ENCODE peak calls at places on chromosome 17, in eight cellular contexts. V is HepG2, R is HCT116, I is IMR-90, F is H1, M is K562, O is SK-N-SH, U is GM12878. Y is an unnamed sample.

GRCh38 chr17:29177871-29178749 is 2.1 kb downstream of the MYO18A start:
- DNase-seq in R (no peak), I (no peak), M (peak; percentile 52), V (peak; percentile 92), O (no peak), U (no peak), F (no peak), Y (peak; percentile 61)

GRCh38 chr17:29078183-29079045 is 35.5 kb downstream of the PIPOX start:
- DNase-seq in U (no peak), I (peak; percentile 15), V (no peak), O (no peak), R (peak; percentile 4), M (no peak), F (no peak), Y (no peak)

GRCh38 chr17:5467416-5467815 is 1.4 kb downstream of the DHX33 start:
- DNase-seq in U (no peak), I (no peak), R (no peak), V (no peak), O (peak; percentile 54), F (no peak), M (no peak), Y (no peak)

GRCh38 chr17:29212681-29213121 is 32.5 kb upstream of the MYO18A start:
- DNase-seq in V (peak; percentile 20), M (no peak), F (no peak), U (no peak), O (no peak), I (peak; percentile 6), R (no peak), Y (no peak)

GRCh38 chr17:78437508-78438169 is 59.2 kb downstream of the PGS1 start:
- DNase-seq in V (no peak), U (no peak), R (no peak), O (no peak), I (no peak), M (no peak), F (no peak), Y (no peak)

GRCh38 chr17:75645889-75646625 is 12.8 kb downstream of the SMIM5 start:
- DNase-seq in O (peak; percentile 34), I (no peak), M (no peak), R (peak; percentile 64), U (peak; percentile 42), V (peak; percentile 96), F (no peak), Y (peak; percentile 94)

GRCh38 chr17:39861235-39861634 is 2.9 kb downstream of the IKZF3 start:
- DNase-seq in M (no peak), V (no peak), R (no peak), O (no peak), U (no peak), I (no peak), F (no peak), Y (no peak)

GRCh38 chr17:17349724-17350106 is 46.5 kb downstream of the NT5M start:
- DNase-seq in I (no peak), O (no peak), M (no peak), V (no peak), U (no peak), R (no peak), F (no peak), Y (no peak)

GRCh38 chr17:10126554-10127493 is 71.6 kb downstream of the GAS7 start:
- DNase-seq in M (no peak), U (no peak), V (no peak), O (peak; percentile 63), R (no peak), F (no peak), I (peak; percentile 88), Y (no peak)

GRCh38 chr17:57406131-57406980 is 150.0 kb downstream of the MSI2 start:
- DNase-seq in R (no peak), O (no peak), U (no peak), F (no peak), M (no peak), V (peak; percentile 61), I (peak; percentile 44), Y (no peak)

GRCh38 chr17:55462711-55463110 is 41.1 kb upstream of the MMD start:
- DNase-seq in V (no peak), M (no peak), I (no peak), F (no peak), U (no peak), R (no peak), O (no peak), Y (no peak)

GRCh38 chr17:30550512-30551273 is 73.5 kb downstream of the GOSR1 start:
- DNase-seq in F (no peak), I (peak; percentile 19), R (peak; percentile 40), M (peak; percentile 62), U (peak; percentile 68), V (no peak), O (no peak), Y (no peak)

GRCh38 chr17:50692448-50693040 is 15.2 kb downstream of the ANKRD40 start:
- DNase-seq in I (no peak), R (no peak), U (no peak), F (no peak), M (no peak), O (no peak), V (no peak), Y (no peak)

GRCh38 chr17:49621946-49622529 is 46.4 kb downstream of the NXPH3 start:
- DNase-seq in M (no peak), I (no peak), F (no peak), U (no peak), R (no peak), O (no peak), V (no peak), Y (no peak)

GRCh38 chr17:28494445-28495188 is 11.5 kb upstream of the FOXN1 start:
- DNase-seq in V (peak; percentile 27), M (peak; percentile 89), U (no peak), F (peak; percentile 41), O (peak; percentile 93), R (peak; percentile 27), I (peak; percentile 52), Y (peak; percentile 96)

GRCh38 chr17:70767102-70767701 is 597.9 kb downstream of the KCNJ2 start:
- DNase-seq in F (no peak), O (peak; percentile 60), M (no peak), I (peak; percentile 59), R (peak; percentile 42), V (peak; percentile 31), U (no peak), Y (peak; percentile 43)

GRCh38 chr17:58189436-58190146 is 2.9 kb upstream of the EPX start:
- DNase-seq in M (peak; percentile 26), U (no peak), F (no peak), I (peak; percentile 81), R (peak; percentile 47), O (peak; percentile 30), V (no peak), Y (peak; percentile 71)

GRCh38 chr17:17892731-17893130 is 55.9 kb upstream of the SREBF1 start:
- DNase-seq in V (no peak), R (no peak), O (no peak), I (no peak), M (no peak), F (no peak), U (no peak), Y (no peak)

GRCh38 chr17:9537177-9537776 is 38.3 kb downstream of the STX8 start:
- DNase-seq in M (no peak), V (no peak), O (no peak), F (no peak), U (no peak), I (no peak), R (no peak), Y (no peak)

GRCh38 chr17:67136191-67137025 is 92.1 kb downstream of the CACNG1 start:
- DNase-seq in O (no peak), U (no peak), M (no peak), V (no peak), R (no peak), F (no peak), I (peak; percentile 72), Y (no peak)

DNA sequence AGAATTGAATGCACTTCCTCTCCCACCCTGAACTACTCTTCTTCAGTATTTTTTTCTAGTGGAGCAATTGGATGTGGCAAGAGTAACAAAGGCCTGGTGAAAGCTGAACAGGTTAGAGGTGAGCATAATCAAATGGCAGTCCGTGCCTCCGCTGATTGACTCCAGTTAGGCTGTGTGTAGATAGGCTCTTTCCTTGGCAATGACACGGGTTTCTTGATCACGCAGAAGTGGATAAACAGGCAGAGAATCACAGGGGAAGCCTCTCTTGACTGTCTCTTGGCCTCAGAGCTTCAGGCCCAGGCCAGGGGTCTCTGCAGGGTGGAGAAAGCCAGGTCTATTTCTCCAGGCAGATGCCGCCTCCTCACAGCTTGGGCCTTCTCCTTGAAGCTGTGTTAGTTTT is 4.2 kb downstream of the CD300LB start:
- DNase-seq in V (no peak), I (no peak), O (no peak), F (no peak), R (no peak), U (no peak), M (no peak), Y (no peak)
- H3K27ac ChIP-seq in V (no peak overlapping the region), I (no peak overlapping the region), O (no peak overlapping the region), F (no peak overlapping the region), R (no peak overlapping the region), U (no peak overlapping the region), M (no peak overlapping the region), Y (no peak overlapping the region)

GRCh38 chr17:76659928-76660614 is 16.5 kb upstream of the ST6GALNAC1 start:
- DNase-seq in R (no peak), O (peak; percentile 73), F (no peak), V (no peak), I (no peak), U (no peak), M (peak; percentile 71), Y (peak; percentile 59)
- TF ChIP-seq RAD21 in R (no peak), O (peak; percentile 14), F (no peak), V (no peak), I (no peak), U (no peak), M (peak; percentile 2), Y (no peak)

DNA sequence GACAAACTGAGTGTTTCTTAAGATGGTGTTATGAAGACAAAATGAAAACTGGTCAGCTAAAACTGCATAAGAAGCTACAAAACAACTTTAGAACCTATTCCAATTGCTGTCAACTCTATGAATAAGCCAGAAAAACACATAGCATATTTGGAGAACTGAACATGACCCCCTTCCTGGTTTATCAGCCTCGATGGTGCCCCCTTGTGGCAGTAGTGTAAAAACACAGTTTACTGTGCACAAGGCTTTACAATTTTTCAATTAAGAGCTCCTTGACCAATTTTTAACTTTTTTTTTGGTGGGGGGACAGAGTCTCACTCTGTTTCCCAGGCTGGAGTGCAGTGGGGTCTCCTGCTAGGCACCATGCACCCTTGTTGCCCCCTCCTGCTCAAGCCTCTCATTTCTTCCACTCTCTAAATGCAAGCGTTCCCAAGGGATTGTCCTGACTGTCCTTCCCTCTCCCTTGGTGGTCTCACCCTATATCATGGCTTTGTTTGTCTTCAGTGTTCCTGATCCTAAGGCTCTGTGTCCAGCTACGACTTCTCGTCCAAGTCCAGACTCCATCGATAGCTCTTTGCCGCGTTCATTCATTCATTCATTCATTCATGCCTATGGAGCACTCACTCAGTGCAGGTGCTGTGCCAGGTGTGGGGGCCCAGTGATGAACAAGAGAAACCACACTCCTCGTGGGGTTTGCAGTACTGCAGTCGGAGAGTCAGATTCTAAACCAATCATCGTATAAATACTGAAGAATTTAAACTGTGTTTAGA is 7.5 kb downstream of the EIF1 start:
- DNase-seq in U (no peak), F (no peak), V (peak; percentile 84), R (peak; percentile 53), O (peak; percentile 73), I (peak; percentile 83), M (peak; percentile 75), Y (peak; percentile 94)
- H3K27ac ChIP-seq in U (no peak overlapping the region), F (no peak overlapping the region), V (no peak overlapping the region), R (no peak overlapping the region), O (no peak overlapping the region), I (no peak overlapping the region), M (no peak overlapping the region), Y (no peak overlapping the region)

DNA sequence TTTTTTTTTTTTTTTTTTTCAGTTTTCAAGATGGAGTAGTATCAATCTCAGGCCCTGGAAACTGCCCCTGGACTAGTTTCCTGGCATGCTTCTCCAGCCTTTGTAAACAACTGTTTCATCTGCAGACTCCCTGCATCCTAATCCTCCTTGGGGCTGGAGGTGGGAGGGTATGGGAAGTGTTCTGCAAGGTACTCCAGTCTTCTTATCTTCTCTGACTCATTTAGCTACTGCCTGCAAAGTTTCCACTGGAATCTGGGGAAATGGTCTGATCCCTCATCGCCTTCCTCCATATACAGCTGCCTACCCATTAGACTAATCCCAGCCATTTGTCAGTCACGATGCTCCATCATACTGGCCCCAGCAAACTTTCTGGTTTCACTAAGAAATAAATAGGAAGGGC is 21.5 kb downstream of the COPZ2 start:
- DNase-seq in M (no peak), R (no peak), O (no peak), U (no peak), F (no peak), V (no peak), I (peak; percentile 86), Y (peak; percentile 29)
- TF ChIP-seq RAD21 in M (no peak), R (no peak), O (no peak), U (no peak), F (no peak), V (no peak), I (no peak), Y (no peak)

Y was measured in A549.